ENCODE peak calls at places on chromosomes 13 and 19, in six cellular contexts. K is Peyer's patch; V is adipocyte; L is CD8-positive, alpha-beta T cell; I is left lung; B is neuronal stem cell. M is an unnamed sample.

GRCh38 chr19:12155324-12155723 is 1.2 kb downstream of the ZNF625 start:
- DNase-seq in K (no peak), V (peak; percentile 32), L (no peak), I (no peak), B (no peak), M (no peak)

GRCh38 chr19:10861118-10861651 is 10.2 kb upstream of the CARM1 start:
- DNase-seq in K (peak; percentile 61), V (peak; percentile 29), L (peak; percentile 40), I (peak; percentile 49), B (no peak), M (peak; percentile 52)

GRCh38 chr13:97185751-97186150 is 36.4 kb upstream of the MBNL2 start:
- DNase-seq in K (no peak), V (no peak), L (no peak), I (no peak), B (no peak), M (no peak)

GRCh38 chr13:102686024-102686423 is 8.8 kb downstream of the METTL21C start:
- DNase-seq in K (no peak), V (no peak), L (no peak), I (no peak), B (no peak), M (peak; percentile 20)

GRCh38 chr13:86572115-86572514 is 772.9 kb upstream of the SLITRK6 start:
- DNase-seq in K (no peak), V (no peak), L (no peak), I (no peak), B (no peak), M (no peak)

GRCh38 chr19:2035590-2035991 is 15.5 kb downstream of the MKNK2 start:
- DNase-seq in K (no peak), V (no peak), L (no peak), I (peak; percentile 73), B (no peak), M (no peak)

GRCh38 chr19:7444042-7444441 is 44.8 kb downstream of the PEX11G start:
- DNase-seq in K (no peak), V (no peak), L (no peak), I (no peak), B (no peak), M (no peak)

GRCh38 chr13:32811297-32811800 is 204.9 kb upstream of the KL start:
- DNase-seq in K (no peak), V (peak; percentile 47), L (no peak), I (no peak), B (no peak), M (peak; percentile 7)

GRCh38 chr19:46975918-46976782 is 43.5 kb upstream of the NPAS1 start:
- DNase-seq in K (peak; percentile 66), V (peak; percentile 98), L (no peak), I (peak; percentile 91), B (peak; percentile 59), M (peak; percentile 67)

GRCh38 chr13:110422913-110423688 is 116.0 kb downstream of the COL4A2 start:
- DNase-seq in K (no peak), V (no peak), L (no peak), I (no peak), B (no peak), M (no peak)

GRCh38 chr13:85525411-85525810 is 273.8 kb downstream of the SLITRK6 start:
- DNase-seq in K (no peak), V (peak; percentile 53), L (no peak), I (no peak), B (no peak), M (no peak)

GRCh38 chr13:78764665-78765064 is 105.7 kb upstream of the OBI1 start:
- DNase-seq in K (no peak), V (no peak), L (no peak), I (peak; percentile 50), B (no peak), M (no peak)

GRCh38 chr19:415292-415691 is 6.3 kb upstream of the C2CD4C start:
- DNase-seq in K (no peak), V (no peak), L (no peak), I (no peak), B (no peak), M (no peak)

GRCh38 chr19:44747739-44748425 is 626 bp upstream of the BCL3 start:
- DNase-seq in K (peak; percentile 87), V (peak; percentile 79), L (no peak), I (peak; percentile 90), B (no peak), M (peak; percentile 87)

GRCh38 chr19:9128171-9128570 is 1.4 kb upstream of the OR7G3 start:
- DNase-seq in K (no peak), V (no peak), L (no peak), I (no peak), B (no peak), M (no peak)

GRCh38 chr13:60326273-60326672 is 70.7 kb upstream of the TDRD3 start:
- DNase-seq in K (no peak), V (no peak), L (no peak), I (no peak), B (no peak), M (no peak)

M was measured in small intestine.